ENCODE peak calls at places on chromosome 3, in nine cellular contexts. Z, D, N, U, M, L, R, S and W are unnamed samples.

GRCh38 chr3:177597325-177598109 is 400.2 kb upstream of the TBL1XR1 start:
- DNase-seq in Z (peak; percentile 74), D (no peak), N (peak; percentile 32), U (peak; percentile 45), M (no peak), L (no peak), R (peak; percentile 60), S (no peak), W (no peak)

GRCh38 chr3:24683511-24684384 is 189.1 kb upstream of the THRB start:
- DNase-seq in Z (no peak), D (peak; percentile 15), N (peak; percentile 34), U (no peak), M (no peak), L (no peak), R (peak; percentile 19), S (no peak), W (no peak)

GRCh38 chr3:153513236-153513635 is 351.2 kb downstream of the RAP2B start:
- DNase-seq in Z (no peak), D (no peak), N (peak; percentile 1), U (no peak), M (peak; percentile 64), L (no peak), R (no peak), S (no peak), W (peak; percentile 11)

GRCh38 chr3:186151077-186151971 is 42.4 kb upstream of the ETV5 start:
- DNase-seq in Z (no peak), D (no peak), N (no peak), U (no peak), M (no peak), L (no peak), R (no peak), S (no peak), W (no peak)

GRCh38 chr3:10025205-10026083 is 793 bp upstream of the FANCD2 start:
- DNase-seq in Z (no peak), D (no peak), N (no peak), U (no peak), M (no peak), L (no peak), R (no peak), S (no peak), W (no peak)

GRCh38 chr3:141237701-141238521 is 6.3 kb downstream of the PXYLP1 start:
- DNase-seq in Z (no peak), D (no peak), N (no peak), U (peak; percentile 69), M (no peak), L (no peak), R (peak; percentile 74), S (no peak), W (no peak)

GRCh38 chr3:126294211-126294801 is 62.9 kb downstream of the KLF15 start:
- DNase-seq in Z (no peak), D (no peak), N (no peak), U (no peak), M (no peak), L (no peak), R (no peak), S (no peak), W (no peak)

GRCh38 chr3:175432338-175433025 is 573.3 kb downstream of the NAALADL2 start:
- DNase-seq in Z (no peak), D (no peak), N (no peak), U (no peak), M (no peak), L (no peak), R (peak; percentile 4), S (no peak), W (no peak)

GRCh38 chr3:38372214-38372601 is 25.6 kb downstream of the XYLB start:
- DNase-seq in Z (no peak), D (no peak), N (no peak), U (no peak), M (no peak), L (no peak), R (no peak), S (no peak), W (no peak)

GRCh38 chr3:33629219-33629618 is 88.8 kb downstream of the CLASP2 start:
- DNase-seq in Z (no peak), D (no peak), N (no peak), U (no peak), M (no peak), L (no peak), R (no peak), S (no peak), W (no peak)

GRCh38 chr3:150303776-150304175 is 104.3 kb upstream of the TSC22D2 start:
- DNase-seq in Z (no peak), D (no peak), N (no peak), U (no peak), M (peak; percentile 78), L (no peak), R (no peak), S (no peak), W (no peak)

GRCh38 chr3:36457667-36458066 is 77.4 kb downstream of the STAC start:
- DNase-seq in Z (no peak), D (no peak), N (no peak), U (peak; percentile 27), M (no peak), L (no peak), R (peak; percentile 49), S (no peak), W (no peak)

GRCh38 chr3:187186801-187187421 is 10.4 kb upstream of the RTP1 start:
- DNase-seq in Z (no peak), D (no peak), N (peak; percentile 71), U (peak; percentile 73), M (peak; percentile 57), L (peak; percentile 77), R (peak; percentile 77), S (no peak), W (no peak)

GRCh38 chr3:64363842-64364241 is 138.6 kb upstream of the PRICKLE2 start:
- DNase-seq in Z (no peak), D (no peak), N (no peak), U (no peak), M (no peak), L (no peak), R (no peak), S (no peak), W (no peak)
- H3K27ac ChIP-seq in Z (no peak overlapping the region), D (no peak overlapping the region), N (no peak overlapping the region), U (no peak overlapping the region), M (no peak overlapping the region), L (no peak overlapping the region), R (no peak overlapping the region), S (no peak overlapping the region), W (no peak overlapping the region)

DNA sequence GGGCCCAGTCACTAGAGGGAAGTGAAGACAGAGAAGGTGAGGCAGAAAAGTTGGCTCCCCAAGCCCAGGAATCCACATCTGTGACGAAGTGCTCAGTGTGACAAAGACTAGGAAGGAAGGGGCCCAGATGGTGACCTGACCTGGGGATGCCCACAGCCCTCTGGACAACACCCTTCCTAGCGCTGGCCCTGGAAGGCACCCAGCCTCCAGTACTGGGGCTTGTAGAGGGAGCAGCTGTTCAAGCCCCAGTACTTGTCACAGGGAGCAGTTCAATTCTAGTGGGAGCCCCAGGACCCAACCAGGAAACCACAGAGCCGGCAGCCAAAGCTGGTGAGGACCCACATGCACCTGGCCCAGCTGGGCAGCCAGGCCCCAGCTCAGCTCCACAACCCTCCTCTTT is 190.8 kb downstream of the XXYLT1 start:
- DNase-seq in Z (no peak), D (no peak), N (no peak), U (no peak), M (no peak), L (peak; percentile 75), R (no peak), S (no peak), W (no peak)
- H3K27ac ChIP-seq in Z (no peak overlapping the region), D (no peak overlapping the region), N (no peak overlapping the region), U (peak overlapping the region; percentile 83), M (no peak overlapping the region), L (peak overlapping the region; percentile 88), R (peak overlapping the region; percentile 81), S (no peak overlapping the region), W (no peak overlapping the region)

GRCh38 chr3:71070497-71071465 is 512.7 kb downstream of the FOXP1 start:
- DNase-seq in Z (no peak), D (no peak), N (no peak), U (no peak), M (no peak), L (no peak), R (no peak), S (no peak), W (no peak)
- H3K27ac ChIP-seq in Z (peak overlapping the region; percentile 58), D (no peak overlapping the region), N (peak overlapping the region; percentile 56), U (no peak overlapping the region), M (peak overlapping the region; percentile 52), L (no peak overlapping the region), R (peak overlapping the region; percentile 4), S (peak overlapping the region; percentile 18), W (no peak overlapping the region)

DNA sequence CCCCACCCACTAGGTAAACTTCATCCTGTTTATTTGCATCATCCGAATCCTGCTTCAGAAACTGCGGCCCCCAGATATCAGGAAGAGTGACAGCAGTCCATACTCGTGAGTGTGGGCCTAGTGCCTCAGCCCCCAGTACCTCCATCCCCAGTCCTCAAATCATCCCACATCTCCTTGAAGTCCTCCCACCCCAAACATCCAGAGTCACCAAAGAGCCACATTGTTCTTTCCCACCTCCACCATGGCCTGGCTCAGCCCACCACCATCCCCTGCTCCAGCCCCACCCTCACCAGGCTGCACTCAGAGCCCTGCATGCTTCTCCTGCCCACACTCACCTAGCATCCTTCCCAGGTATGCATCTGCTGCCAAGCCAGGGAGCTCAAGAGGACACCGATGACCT is 29.8 kb downstream of the VIPR1 start:
- DNase-seq in Z (no peak), D (no peak), N (no peak), U (no peak), M (no peak), L (no peak), R (no peak), S (no peak), W (no peak)
- H3K27ac ChIP-seq in Z (no peak overlapping the region), D (no peak overlapping the region), N (no peak overlapping the region), U (no peak overlapping the region), M (no peak overlapping the region), L (no peak overlapping the region), R (no peak overlapping the region), S (no peak overlapping the region), W (no peak overlapping the region)

GRCh38 chr3:174232658-174233429 is 626.3 kb upstream of the NAALADL2 start:
- DNase-seq in Z (no peak), D (no peak), N (no peak), U (no peak), M (peak; percentile 70), L (no peak), R (no peak), S (no peak), W (peak; percentile 77)
- H3K27ac ChIP-seq in Z (no peak overlapping the region), D (no peak overlapping the region), N (no peak overlapping the region), U (no peak overlapping the region), M (peak overlapping the region; percentile 44), L (no peak overlapping the region), R (no peak overlapping the region), S (no peak overlapping the region), W (no peak overlapping the region)

GRCh38 chr3:110261141-110261540 is 810.5 kb upstream of the NECTIN3 start:
- DNase-seq in Z (no peak), D (no peak), N (no peak), U (no peak), M (no peak), L (no peak), R (no peak), S (no peak), W (no peak)
- H3K27ac ChIP-seq in Z (no peak overlapping the region), D (no peak overlapping the region), N (no peak overlapping the region), U (no peak overlapping the region), M (no peak overlapping the region), L (no peak overlapping the region), R (no peak overlapping the region), S (no peak overlapping the region), W (no peak overlapping the region)

GRCh38 chr3:61637088-61638051 is 76.0 kb downstream of the PTPRG start:
- DNase-seq in Z (peak; percentile 14), D (no peak), N (no peak), U (peak; percentile 31), M (no peak), L (no peak), R (peak; percentile 39), S (no peak), W (no peak)
- H3K27ac ChIP-seq in Z (peak overlapping the region; percentile 58), D (no peak overlapping the region), N (no peak overlapping the region), U (peak overlapping the region; percentile 72), M (no peak overlapping the region), L (peak overlapping the region; percentile 52), R (peak overlapping the region; percentile 51), S (no peak overlapping the region), W (no peak overlapping the region)